ENCODE peak calls at places on chromosomes 4 and X, in five cellular contexts. C is caudate nucleus; G is anterior cingulate cortex; R is activated naive CD8-positive, alpha-beta T cell treated with anti-CD3 and anti-CD28 coated beads, Interleukin-2, amount 50 U/mL, for 24 hours; H is SK-MEL-5. L is an unnamed sample.

GRCh38 chr4:76753814-76754213 is 144.1 kb downstream of the SOWAHB start:
- DNase-seq in R (no peak), H (peak), G (no peak), C (no peak), L (no peak)

GRCh38 chr4:26431461-26432165 is 58.7 kb downstream of the CCKAR start:
- DNase-seq in G (no peak), R (no peak), C (no peak), H (no peak), L (no peak)

GRCh38 chrX:13694359-13694758 is 5.4 kb downstream of the RAB9A start:
- DNase-seq in R (no peak), G (no peak), H (no peak), C (no peak), L (no peak)

GRCh38 chrX:151977009-151977408 is 2.5 kb upstream of the GABRE start:
- DNase-seq in H (no peak), G (no peak), R (no peak), C (no peak), L (no peak)

GRCh38 chr4:87093443-87094123 is 126.8 kb downstream of the KLHL8 start:
- DNase-seq in H (peak), C (peak), R (peak), G (no peak), L (no peak)

GRCh38 chr4:72677265-72677664 is 108.2 kb upstream of the ADAMTS3 start:
- DNase-seq in G (no peak), R (no peak), C (no peak), H (no peak), L (no peak)

GRCh38 chrX:74458738-74459137 is 37.4 kb downstream of the SLC16A2 start:
- DNase-seq in H (peak), G (no peak), R (no peak), C (no peak), L (no peak)

GRCh38 chrX:7054219-7055206 is 93.0 kb upstream of the STS start:
- DNase-seq in H (no peak), C (no peak), R (no peak), G (no peak), L (no peak)

GRCh38 chr4:77145806-77146425 is 11.1 kb upstream of the CCNG2 start:
- DNase-seq in R (no peak), H (no peak), G (no peak), C (no peak), L (peak)